ENCODE peak calls at places on chromosomes 2 and 18, in six cellular contexts. One of them, this sample, is unnamed. For H3K9me3, the result is how much of the 10 kb centered on the place peaks cover.

GRCh38 chr2:28447943-28448737 is 47.7 kb upstream of the PLB1 start:
- DNase-seq in neural progenitor cell: no peak
- DNase-seq in tibial artery: no peak
- DNase-seq in mesenchymal stem cell: peak
- DNase-seq in psoas muscle: no peak
- DNase-seq in cardiac muscle cell: peak
- DNase-seq in this sample: peak

GRCh38 chr2:203238329-203238710 is 498 bp upstream of the CYP20A1 start:
- DNase-seq in mesenchymal stem cell: no peak
- DNase-seq in tibial artery: no peak
- DNase-seq in neural progenitor cell: no peak
- DNase-seq in psoas muscle: no peak
- DNase-seq in cardiac muscle cell: no peak
- DNase-seq in this sample: no peak

GRCh38 chr2:2867371-2867770 is 510.2 kb downstream of the EIPR1 start:
- DNase-seq in psoas muscle: no peak
- DNase-seq in neural progenitor cell: no peak
- DNase-seq in cardiac muscle cell: no peak
- DNase-seq in mesenchymal stem cell: no peak
- DNase-seq in tibial artery: peak
- DNase-seq in this sample: no peak

GRCh38 chr2:96580771-96581170 is 44.2 kb downstream of the ARID5A start:
- DNase-seq in cardiac muscle cell: peak
- DNase-seq in psoas muscle: no peak
- DNase-seq in mesenchymal stem cell: no peak
- DNase-seq in tibial artery: no peak
- DNase-seq in neural progenitor cell: peak
- DNase-seq in this sample: peak

GRCh38 chr2:7634370-7634769 is 717.2 kb downstream of the RNF144A start:
- DNase-seq in tibial artery: no peak
- DNase-seq in cardiac muscle cell: no peak
- DNase-seq in neural progenitor cell: no peak
- DNase-seq in psoas muscle: no peak
- DNase-seq in mesenchymal stem cell: no peak
- DNase-seq in this sample: peak

GRCh38 chr2:238376884-238377391 is 49.8 kb upstream of the ASB1 start:
- DNase-seq in psoas muscle: no peak
- DNase-seq in cardiac muscle cell: peak
- DNase-seq in neural progenitor cell: no peak
- DNase-seq in mesenchymal stem cell: peak
- DNase-seq in tibial artery: no peak
- DNase-seq in this sample: no peak

GRCh38 chr18:57951999-57952774 is 91.8 kb upstream of the NEDD4L start:
- DNase-seq in neural progenitor cell: no peak
- DNase-seq in cardiac muscle cell: no peak
- DNase-seq in psoas muscle: no peak
- DNase-seq in tibial artery: no peak
- DNase-seq in mesenchymal stem cell: no peak
- DNase-seq in this sample: no peak

GRCh38 chr2:8193686-8194615 is 487.9 kb upstream of the ID2 start:
- DNase-seq in mesenchymal stem cell: no peak
- DNase-seq in psoas muscle: no peak
- DNase-seq in neural progenitor cell: peak
- DNase-seq in tibial artery: no peak
- DNase-seq in cardiac muscle cell: no peak
- DNase-seq in this sample: peak

GRCh38 chr2:8547284-8548064 is 134.4 kb upstream of the ID2 start:
- DNase-seq in neural progenitor cell: no peak
- DNase-seq in cardiac muscle cell: no peak
- DNase-seq in tibial artery: peak
- DNase-seq in mesenchymal stem cell: no peak
- DNase-seq in psoas muscle: no peak
- DNase-seq in this sample: no peak

GRCh38 chr2:19187323-19188020 is 171.0 kb downstream of the OSR1 start:
- DNase-seq in tibial artery: no peak
- DNase-seq in psoas muscle: no peak
- DNase-seq in mesenchymal stem cell: peak
- DNase-seq in cardiac muscle cell: no peak
- DNase-seq in neural progenitor cell: no peak
- DNase-seq in this sample: no peak

GRCh38 chr2:25700221-25700660 is 26.9 kb upstream of the DTNB start:
- DNase-seq in cardiac muscle cell: peak
- DNase-seq in psoas muscle: no peak
- DNase-seq in neural progenitor cell: peak
- DNase-seq in tibial artery: no peak
- DNase-seq in mesenchymal stem cell: peak
- DNase-seq in this sample: peak

GRCh38 chr2:136119717-136120675 is 2.0 kb upstream of the CXCR4 start:
- DNase-seq in psoas muscle: no peak
- DNase-seq in neural progenitor cell: no peak
- DNase-seq in tibial artery: no peak
- DNase-seq in mesenchymal stem cell: no peak
- DNase-seq in cardiac muscle cell: no peak
- DNase-seq in this sample: no peak

GRCh38 chr2:40405440-40405839 is 46.5 kb downstream of the SLC8A1 start:
- DNase-seq in psoas muscle: no peak
- DNase-seq in cardiac muscle cell: no peak
- DNase-seq in tibial artery: no peak
- DNase-seq in mesenchymal stem cell: peak
- DNase-seq in neural progenitor cell: no peak
- DNase-seq in this sample: no peak

GRCh38 chr2:188975497-188976102 is 1.4 kb downstream of the COL3A1 start:
- DNase-seq in tibial artery: peak
- DNase-seq in neural progenitor cell: no peak
- DNase-seq in mesenchymal stem cell: peak
- DNase-seq in psoas muscle: no peak
- DNase-seq in cardiac muscle cell: peak
- DNase-seq in this sample: peak

GRCh38 chr2:10977003-10977402 is 65.3 kb downstream of the KCNF1 start:
- DNase-seq in neural progenitor cell: no peak
- DNase-seq in cardiac muscle cell: peak
- DNase-seq in mesenchymal stem cell: peak
- DNase-seq in tibial artery: peak
- DNase-seq in psoas muscle: no peak
- DNase-seq in this sample: no peak

GRCh38 chr2:200275281-200276103 is 31.0 kb upstream of the SPATS2L start:
- DNase-seq in neural progenitor cell: no peak
- DNase-seq in cardiac muscle cell: no peak
- DNase-seq in psoas muscle: no peak
- DNase-seq in tibial artery: no peak
- DNase-seq in mesenchymal stem cell: no peak
- DNase-seq in this sample: no peak

GRCh38 chr2:22499082-22499844 is 885.7 kb upstream of the KLHL29 start:
- DNase-seq in mesenchymal stem cell: peak
- DNase-seq in cardiac muscle cell: no peak
- DNase-seq in neural progenitor cell: peak
- DNase-seq in psoas muscle: peak
- DNase-seq in tibial artery: peak
- DNase-seq in this sample: no peak

GRCh38 chr2:241772063-241772499 is 4.5 kb upstream of the GAL3ST2 start:
- DNase-seq in psoas muscle: no peak
- DNase-seq in neural progenitor cell: no peak
- DNase-seq in tibial artery: no peak
- DNase-seq in mesenchymal stem cell: no peak
- DNase-seq in cardiac muscle cell: no peak
- DNase-seq in this sample: no peak
- H3K4me3 ChIP-seq in psoas muscle: no peak
- H3K4me3 ChIP-seq in neural progenitor cell: no peak
- H3K4me3 ChIP-seq in tibial artery: no peak
- H3K4me3 ChIP-seq in mesenchymal stem cell: no peak
- H3K4me3 ChIP-seq in cardiac muscle cell: no peak
- H3K4me3 ChIP-seq in this sample: no peak

GRCh38 chr2:492178-492577 is 185.0 kb downstream of the TMEM18 start:
- DNase-seq in tibial artery: no peak
- DNase-seq in cardiac muscle cell: no peak
- DNase-seq in mesenchymal stem cell: no peak
- DNase-seq in neural progenitor cell: no peak
- DNase-seq in psoas muscle: no peak
- DNase-seq in this sample: no peak

GRCh38 chr2:495745-496275 is 181.4 kb downstream of the TMEM18 start:
- DNase-seq in mesenchymal stem cell: no peak
- DNase-seq in tibial artery: no peak
- DNase-seq in neural progenitor cell: no peak
- DNase-seq in cardiac muscle cell: no peak
- DNase-seq in psoas muscle: no peak
- DNase-seq in this sample: no peak

GRCh38 chr2:494853-495252 is 182.4 kb downstream of the TMEM18 start:
- DNase-seq in cardiac muscle cell: no peak
- DNase-seq in tibial artery: no peak
- DNase-seq in psoas muscle: no peak
- DNase-seq in neural progenitor cell: no peak
- DNase-seq in mesenchymal stem cell: no peak
- DNase-seq in this sample: no peak

GRCh38 chr2:489838-490237 is 187.4 kb downstream of the TMEM18 start:
- DNase-seq in psoas muscle: no peak
- DNase-seq in neural progenitor cell: no peak
- DNase-seq in tibial artery: no peak
- DNase-seq in cardiac muscle cell: no peak
- DNase-seq in mesenchymal stem cell: no peak
- DNase-seq in this sample: no peak

DNA sequence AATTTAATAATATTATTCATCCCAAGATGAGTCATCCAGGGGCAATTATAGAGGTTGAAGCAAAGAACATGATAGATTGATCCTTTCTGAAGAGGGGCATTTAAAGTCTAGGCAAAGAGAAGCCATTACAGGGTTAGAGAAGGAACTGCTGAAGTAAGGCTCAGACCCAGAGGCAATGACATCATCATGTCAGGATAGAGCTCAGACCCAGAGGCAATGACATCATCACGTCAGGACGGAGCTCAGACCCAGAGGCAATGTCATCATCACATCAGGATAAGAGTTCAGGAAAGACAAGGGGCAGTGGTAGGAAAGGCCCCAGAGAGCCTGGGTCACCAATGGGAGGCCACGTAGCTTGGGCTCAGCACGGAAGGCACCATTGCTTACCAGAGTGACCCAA is 183.9 kb downstream of the TMEM18 start:
- DNase-seq in psoas muscle: no peak
- DNase-seq in tibial artery: no peak
- DNase-seq in neural progenitor cell: no peak
- DNase-seq in cardiac muscle cell: no peak
- DNase-seq in mesenchymal stem cell: no peak
- DNase-seq in this sample: no peak
- H3K9me3 ChIP-seq in psoas muscle: under half
- H3K9me3 ChIP-seq in tibial artery: under half
- H3K9me3 ChIP-seq in neural progenitor cell: under half
- H3K9me3 ChIP-seq in cardiac muscle cell: under half
- H3K9me3 ChIP-seq in mesenchymal stem cell: under half
- H3K9me3 ChIP-seq in this sample: under half

DNA sequence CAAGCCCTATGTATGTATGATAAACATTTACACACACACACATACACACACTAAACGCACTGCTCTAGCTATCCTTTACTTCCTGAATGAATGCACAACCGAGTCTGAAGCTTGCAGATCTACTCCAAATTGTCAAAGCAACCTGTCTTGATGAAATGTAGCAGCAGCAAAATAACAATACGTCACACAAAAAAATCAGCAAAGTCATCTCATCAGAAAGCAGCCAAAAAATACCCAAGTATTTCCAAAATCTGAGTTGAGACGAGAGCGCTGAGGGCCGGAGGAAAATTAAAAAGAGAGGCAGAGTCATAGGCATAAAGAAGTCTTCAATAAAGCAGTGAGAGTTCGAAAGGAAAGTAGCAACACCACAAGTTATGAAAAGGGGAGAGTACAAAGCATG is 67.7 kb downstream of the ZNF521 start:
- DNase-seq in cardiac muscle cell: no peak
- DNase-seq in tibial artery: no peak
- DNase-seq in psoas muscle: no peak
- DNase-seq in mesenchymal stem cell: no peak
- DNase-seq in neural progenitor cell: no peak
- DNase-seq in this sample: no peak
- H3K4me3 ChIP-seq in cardiac muscle cell: no peak
- H3K4me3 ChIP-seq in tibial artery: no peak
- H3K4me3 ChIP-seq in psoas muscle: peak
- H3K4me3 ChIP-seq in mesenchymal stem cell: no peak
- H3K4me3 ChIP-seq in neural progenitor cell: peak
- H3K4me3 ChIP-seq in this sample: no peak

GRCh38 chr18:78724214-78724834 is 255.3 kb upstream of the SALL3 start:
- DNase-seq in neural progenitor cell: no peak
- DNase-seq in cardiac muscle cell: no peak
- DNase-seq in psoas muscle: no peak
- DNase-seq in tibial artery: peak
- DNase-seq in mesenchymal stem cell: no peak
- DNase-seq in this sample: no peak
- H3K9me3 ChIP-seq in neural progenitor cell: under half
- H3K9me3 ChIP-seq in cardiac muscle cell: under half
- H3K9me3 ChIP-seq in psoas muscle: under half
- H3K9me3 ChIP-seq in tibial artery: under half
- H3K9me3 ChIP-seq in mesenchymal stem cell: under half
- H3K9me3 ChIP-seq in this sample: under half

DNA sequence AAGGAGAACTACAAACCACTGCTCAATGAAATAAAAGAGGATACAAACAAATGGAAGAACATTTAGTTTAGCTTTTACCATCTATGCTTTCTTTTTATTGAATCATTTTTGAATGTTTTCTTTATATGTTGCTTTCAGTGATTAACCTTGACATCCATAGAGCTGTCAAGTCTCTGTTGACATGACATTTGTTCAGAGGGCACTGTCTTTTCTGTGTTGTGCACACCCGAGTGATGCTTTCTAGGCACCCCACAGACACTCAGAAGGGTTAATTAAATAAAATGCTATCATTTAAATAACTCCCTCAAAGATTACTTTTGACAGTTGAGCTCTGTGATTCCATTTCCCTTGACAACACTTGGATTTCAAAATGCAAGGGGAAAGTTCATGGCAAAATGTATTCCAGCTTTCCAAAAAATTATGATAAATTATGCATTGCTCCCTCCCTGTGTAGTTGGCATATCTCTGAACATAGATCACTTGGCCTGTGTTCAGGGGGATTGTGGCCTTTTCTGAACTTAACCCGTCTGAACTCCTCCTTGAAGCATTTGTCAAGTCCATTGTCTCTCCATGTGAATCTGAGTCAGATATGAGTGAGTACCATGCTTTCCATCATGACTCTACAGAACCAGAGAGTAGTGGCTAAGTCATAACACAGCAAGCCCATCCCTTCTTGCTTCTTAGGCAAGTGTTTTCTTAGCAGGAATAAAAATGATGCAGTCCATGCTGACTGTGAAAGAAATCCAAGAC is 372.6 kb downstream of the RPRM start:
- DNase-seq in mesenchymal stem cell: no peak
- DNase-seq in neural progenitor cell: no peak
- DNase-seq in psoas muscle: no peak
- DNase-seq in cardiac muscle cell: no peak
- DNase-seq in tibial artery: no peak
- DNase-seq in this sample: no peak
- H3K4me3 ChIP-seq in mesenchymal stem cell: no peak
- H3K4me3 ChIP-seq in neural progenitor cell: no peak
- H3K4me3 ChIP-seq in psoas muscle: no peak
- H3K4me3 ChIP-seq in cardiac muscle cell: no peak
- H3K4me3 ChIP-seq in tibial artery: no peak
- H3K4me3 ChIP-seq in this sample: no peak

GRCh38 chr2:148719941-148720436 is 75.4 kb downstream of the EPC2 start:
- DNase-seq in cardiac muscle cell: peak
- DNase-seq in neural progenitor cell: no peak
- DNase-seq in tibial artery: no peak
- DNase-seq in psoas muscle: no peak
- DNase-seq in mesenchymal stem cell: no peak
- DNase-seq in this sample: no peak
- H3K9me3 ChIP-seq in cardiac muscle cell: under half
- H3K9me3 ChIP-seq in neural progenitor cell: under half
- H3K9me3 ChIP-seq in tibial artery: under half
- H3K9me3 ChIP-seq in psoas muscle: under half
- H3K9me3 ChIP-seq in mesenchymal stem cell: under half
- H3K9me3 ChIP-seq in this sample: under half

This sample was measured in A673.